ENCODE peak calls at places on chromosomes 7 and 10, in four cellular contexts. One of them, this sample, is unnamed.

GRCh38 chr10:73647211-73647874 is 6.1 kb upstream of the MYOZ1 start:
- DNase-seq in Peyer's patch: peak; percentile 63
- DNase-seq in psoas muscle: peak; percentile 67
- DNase-seq in iPS DF 6.9: peak; percentile 60
- DNase-seq in this sample: no peak

GRCh38 chr7:74633451-74633921 is 24.0 kb upstream of the GTF2I start:
- DNase-seq in Peyer's patch: peak; percentile 66
- DNase-seq in psoas muscle: no peak
- DNase-seq in iPS DF 6.9: no peak
- DNase-seq in this sample: no peak

GRCh38 chr10:36280396-36280795 is 638.3 kb upstream of the FZD8 start:
- DNase-seq in Peyer's patch: no peak
- DNase-seq in psoas muscle: no peak
- DNase-seq in iPS DF 6.9: no peak
- DNase-seq in this sample: no peak

GRCh38 chr10:97481071-97481470 is 17.2 kb downstream of the MMS19 start:
- DNase-seq in Peyer's patch: no peak
- DNase-seq in psoas muscle: no peak
- DNase-seq in iPS DF 6.9: no peak
- DNase-seq in this sample: no peak

GRCh38 chr7:137081694-137082093 is 213.2 kb downstream of the CHRM2 start:
- DNase-seq in Peyer's patch: no peak
- DNase-seq in psoas muscle: peak; percentile 49
- DNase-seq in iPS DF 6.9: no peak
- DNase-seq in this sample: no peak

GRCh38 chr10:119516381-119517234 is 25.9 kb downstream of the RGS10 start:
- DNase-seq in Peyer's patch: no peak
- DNase-seq in psoas muscle: no peak
- DNase-seq in iPS DF 6.9: no peak
- DNase-seq in this sample: peak; percentile 85

GRCh38 chr7:112437038-112437437 is 13.2 kb upstream of the IFRD1 start:
- DNase-seq in Peyer's patch: no peak
- DNase-seq in psoas muscle: no peak
- DNase-seq in iPS DF 6.9: no peak
- DNase-seq in this sample: no peak

GRCh38 chr7:44177570-44178131 is 11.6 kb downstream of the GCK start:
- DNase-seq in Peyer's patch: no peak
- DNase-seq in psoas muscle: no peak
- DNase-seq in iPS DF 6.9: no peak
- DNase-seq in this sample: no peak

GRCh38 chr10:36499696-36500095 is 625.7 kb upstream of the ANKRD30A start:
- DNase-seq in Peyer's patch: no peak
- DNase-seq in psoas muscle: no peak
- DNase-seq in iPS DF 6.9: no peak
- DNase-seq in this sample: no peak

GRCh38 chr7:94041529-94041928 is 37.4 kb upstream of the BET1 start:
- DNase-seq in Peyer's patch: no peak
- DNase-seq in psoas muscle: no peak
- DNase-seq in iPS DF 6.9: no peak
- DNase-seq in this sample: no peak

GRCh38 chr7:91266931-91267557 is 2.8 kb downstream of the FZD1 start:
- DNase-seq in Peyer's patch: no peak
- DNase-seq in psoas muscle: no peak
- DNase-seq in iPS DF 6.9: no peak
- DNase-seq in this sample: no peak

GRCh38 chr10:21406595-21407218 is 118.8 kb downstream of the SKIDA1 start:
- DNase-seq in Peyer's patch: no peak
- DNase-seq in psoas muscle: no peak
- DNase-seq in iPS DF 6.9: no peak
- DNase-seq in this sample: peak; percentile 20

GRCh38 chr7:44052771-44053365 is 8.4 kb downstream of the DBNL start:
- DNase-seq in Peyer's patch: no peak
- DNase-seq in psoas muscle: no peak
- DNase-seq in iPS DF 6.9: no peak
- DNase-seq in this sample: no peak

GRCh38 chr7:115293628-115294236 is 371.8 kb downstream of the MDFIC start:
- DNase-seq in Peyer's patch: no peak
- DNase-seq in psoas muscle: no peak
- DNase-seq in iPS DF 6.9: no peak
- DNase-seq in this sample: no peak

GRCh38 chr10:126673565-126673964 is 3.1 kb upstream of the C10orf90 start:
- DNase-seq in Peyer's patch: no peak
- DNase-seq in psoas muscle: no peak
- DNase-seq in iPS DF 6.9: no peak
- DNase-seq in this sample: no peak

GRCh38 chr10:78925800-78926319 is 142.9 kb upstream of the ZMIZ1 start:
- DNase-seq in Peyer's patch: no peak
- DNase-seq in psoas muscle: no peak
- DNase-seq in iPS DF 6.9: no peak
- DNase-seq in this sample: no peak

GRCh38 chr10:26052326-26052725 is 118.3 kb downstream of the MYO3A start:
- DNase-seq in Peyer's patch: no peak
- DNase-seq in psoas muscle: no peak
- DNase-seq in iPS DF 6.9: no peak
- DNase-seq in this sample: no peak

GRCh38 chr7:97149843-97150242 is 32.3 kb downstream of the SDHAF3 start:
- DNase-seq in Peyer's patch: no peak
- DNase-seq in psoas muscle: no peak
- DNase-seq in iPS DF 6.9: no peak
- DNase-seq in this sample: no peak

GRCh38 chr10:102504179-102504975 is 605 bp downstream of the SUFU start:
- DNase-seq in Peyer's patch: peak; percentile 66
- DNase-seq in psoas muscle: peak; percentile 35
- DNase-seq in iPS DF 6.9: peak; percentile 52
- DNase-seq in this sample: peak; percentile 38

GRCh38 chr7:88789480-88790064 is 6.0 kb downstream of the TEX47 start:
- DNase-seq in Peyer's patch: no peak
- DNase-seq in psoas muscle: no peak
- DNase-seq in iPS DF 6.9: no peak
- DNase-seq in this sample: peak; percentile 17

GRCh38 chr10:110648743-110649651 is 4.9 kb downstream of the RBM20 start:
- DNase-seq in Peyer's patch: no peak
- DNase-seq in psoas muscle: no peak
- DNase-seq in iPS DF 6.9: no peak
- DNase-seq in this sample: no peak

GRCh38 chr7:54546081-54546985 is 4.2 kb downstream of the VSTM2A start:
- DNase-seq in Peyer's patch: no peak
- DNase-seq in psoas muscle: no peak
- DNase-seq in iPS DF 6.9: no peak
- DNase-seq in this sample: no peak

DNA sequence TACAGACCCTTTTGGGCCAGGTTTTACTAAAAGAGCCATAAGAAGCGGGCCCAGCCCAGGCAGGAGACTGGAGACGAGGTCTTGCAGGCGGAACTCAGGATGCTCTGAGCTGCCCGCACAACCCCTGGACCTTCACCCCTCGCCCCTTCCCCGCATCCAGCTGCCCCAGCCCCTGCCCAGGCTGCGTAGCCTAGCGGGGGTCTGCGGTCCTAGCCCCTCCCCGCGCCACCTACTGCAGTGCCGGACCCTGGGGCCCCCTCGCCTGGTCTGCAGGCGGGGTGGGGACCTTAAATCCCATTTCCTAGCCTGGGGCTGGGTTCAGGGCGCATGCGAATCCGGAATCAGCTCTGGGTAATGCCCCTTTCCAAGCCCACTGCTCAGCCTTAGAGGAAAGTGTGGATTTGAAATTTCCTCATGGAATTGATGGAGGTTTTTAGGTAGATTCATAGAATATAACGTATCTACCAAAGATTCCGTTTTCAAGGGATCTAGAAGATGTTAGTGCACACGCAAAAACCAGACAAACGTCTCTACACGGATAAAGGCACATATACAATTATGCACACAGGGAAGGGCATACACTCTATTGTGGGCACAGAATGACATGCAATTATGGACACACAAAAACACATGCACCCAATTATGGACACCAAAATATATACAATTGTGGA is 568 bp upstream of the HOXA3 start:
- DNase-seq in Peyer's patch: no peak
- DNase-seq in psoas muscle: no peak
- DNase-seq in iPS DF 6.9: no peak
- DNase-seq in this sample: no peak
- H3K4me3 ChIP-seq in Peyer's patch: peak overlapping the region; percentile 46
- H3K4me3 ChIP-seq in psoas muscle: peak overlapping the region; percentile 75
- H3K4me3 ChIP-seq in iPS DF 6.9: no peak overlapping the region
- H3K4me3 ChIP-seq in this sample: no peak overlapping the region

GRCh38 chr7:158273138-158273651 is 314.4 kb downstream of the PTPRN2 start:
- DNase-seq in Peyer's patch: peak; percentile 39
- DNase-seq in psoas muscle: no peak
- DNase-seq in iPS DF 6.9: no peak
- DNase-seq in this sample: no peak

GRCh38 chr7:158270856-158271413 is 316.7 kb downstream of the PTPRN2 start:
- DNase-seq in Peyer's patch: peak; percentile 42
- DNase-seq in psoas muscle: no peak
- DNase-seq in iPS DF 6.9: no peak
- DNase-seq in this sample: no peak

GRCh38 chr7:158272509-158273137 is 315.0 kb downstream of the PTPRN2 start:
- DNase-seq in Peyer's patch: peak; percentile 30
- DNase-seq in psoas muscle: no peak
- DNase-seq in iPS DF 6.9: no peak
- DNase-seq in this sample: no peak

GRCh38 chr7:158271646-158272045 is 316.0 kb downstream of the PTPRN2 start:
- DNase-seq in Peyer's patch: peak; percentile 13
- DNase-seq in psoas muscle: no peak
- DNase-seq in iPS DF 6.9: no peak
- DNase-seq in this sample: no peak

DNA sequence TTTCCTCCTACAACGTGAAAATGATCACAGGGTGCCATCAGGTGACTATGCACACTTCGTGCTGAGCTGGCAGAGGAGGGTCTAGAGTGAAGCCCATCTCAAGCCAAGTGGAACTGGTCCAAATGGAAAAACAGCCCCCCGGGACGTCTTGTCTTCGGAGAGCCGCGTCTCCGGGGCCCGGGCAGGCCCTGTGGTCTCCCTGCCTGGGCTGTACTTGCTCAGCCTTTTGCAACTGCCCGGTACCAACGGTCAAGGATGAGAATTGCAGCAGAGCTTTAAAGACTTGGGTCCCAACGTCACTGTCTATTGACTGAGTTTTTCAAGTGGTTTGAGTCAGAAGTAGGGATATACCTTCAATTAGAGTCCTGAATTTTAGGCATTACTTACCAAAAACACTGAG is 315.5 kb downstream of the PTPRN2 start:
- DNase-seq in Peyer's patch: peak; percentile 38
- DNase-seq in psoas muscle: no peak
- DNase-seq in iPS DF 6.9: no peak
- DNase-seq in this sample: no peak
- H3K4me3 ChIP-seq in Peyer's patch: no peak overlapping the region
- H3K4me3 ChIP-seq in psoas muscle: no peak overlapping the region
- H3K4me3 ChIP-seq in iPS DF 6.9: no peak overlapping the region
- H3K4me3 ChIP-seq in this sample: no peak overlapping the region

GRCh38 chr10:16565604-16566003 is 43.9 kb upstream of the C1QL3 start:
- DNase-seq in Peyer's patch: no peak
- DNase-seq in psoas muscle: no peak
- DNase-seq in iPS DF 6.9: no peak
- DNase-seq in this sample: no peak
- H3K4me3 ChIP-seq in Peyer's patch: no peak overlapping the region
- H3K4me3 ChIP-seq in psoas muscle: no peak overlapping the region
- H3K4me3 ChIP-seq in iPS DF 6.9: no peak overlapping the region
- H3K4me3 ChIP-seq in this sample: no peak overlapping the region

DNA sequence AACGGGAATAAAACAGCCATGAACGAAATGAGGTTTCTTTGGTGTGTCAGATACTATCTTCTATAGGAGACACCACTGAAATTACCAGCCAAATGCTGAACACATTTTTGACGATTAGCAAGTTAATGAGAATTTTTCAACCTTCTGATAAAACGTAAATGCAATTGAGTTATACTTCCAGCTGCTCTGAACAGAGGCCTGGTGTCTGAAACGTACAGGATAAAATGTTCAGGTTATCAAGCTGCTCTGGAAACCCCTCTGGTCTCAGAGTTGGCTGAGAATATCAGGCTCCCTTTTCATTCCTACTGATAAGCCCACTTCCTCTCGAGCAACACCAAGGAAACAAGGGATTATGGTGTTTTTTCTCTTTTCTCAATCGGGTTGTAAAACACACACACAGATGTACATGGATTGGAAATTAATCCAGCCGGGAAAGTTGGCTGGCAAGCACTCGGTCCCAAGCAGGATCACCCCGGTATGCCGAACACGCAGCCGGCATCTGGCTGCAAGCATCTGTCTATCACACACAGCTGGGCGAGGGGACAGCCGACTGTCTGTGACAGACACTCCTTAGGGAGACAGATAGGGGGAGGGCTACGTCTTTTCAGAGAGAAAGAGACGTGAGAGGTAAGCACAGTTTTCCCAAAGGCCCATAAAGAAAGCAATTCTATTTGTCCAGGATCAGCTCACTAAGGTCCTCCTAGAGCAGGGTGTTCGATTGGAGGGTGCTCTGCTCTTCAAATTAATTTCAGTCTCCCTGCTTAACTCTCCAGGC is 171.8 kb downstream of the PRKAG2 start:
- DNase-seq in Peyer's patch: no peak
- DNase-seq in psoas muscle: no peak
- DNase-seq in iPS DF 6.9: no peak
- DNase-seq in this sample: no peak
- H3K4me3 ChIP-seq in Peyer's patch: no peak overlapping the region
- H3K4me3 ChIP-seq in psoas muscle: peak overlapping the region; percentile 35
- H3K4me3 ChIP-seq in iPS DF 6.9: no peak overlapping the region
- H3K4me3 ChIP-seq in this sample: no peak overlapping the region

DNA sequence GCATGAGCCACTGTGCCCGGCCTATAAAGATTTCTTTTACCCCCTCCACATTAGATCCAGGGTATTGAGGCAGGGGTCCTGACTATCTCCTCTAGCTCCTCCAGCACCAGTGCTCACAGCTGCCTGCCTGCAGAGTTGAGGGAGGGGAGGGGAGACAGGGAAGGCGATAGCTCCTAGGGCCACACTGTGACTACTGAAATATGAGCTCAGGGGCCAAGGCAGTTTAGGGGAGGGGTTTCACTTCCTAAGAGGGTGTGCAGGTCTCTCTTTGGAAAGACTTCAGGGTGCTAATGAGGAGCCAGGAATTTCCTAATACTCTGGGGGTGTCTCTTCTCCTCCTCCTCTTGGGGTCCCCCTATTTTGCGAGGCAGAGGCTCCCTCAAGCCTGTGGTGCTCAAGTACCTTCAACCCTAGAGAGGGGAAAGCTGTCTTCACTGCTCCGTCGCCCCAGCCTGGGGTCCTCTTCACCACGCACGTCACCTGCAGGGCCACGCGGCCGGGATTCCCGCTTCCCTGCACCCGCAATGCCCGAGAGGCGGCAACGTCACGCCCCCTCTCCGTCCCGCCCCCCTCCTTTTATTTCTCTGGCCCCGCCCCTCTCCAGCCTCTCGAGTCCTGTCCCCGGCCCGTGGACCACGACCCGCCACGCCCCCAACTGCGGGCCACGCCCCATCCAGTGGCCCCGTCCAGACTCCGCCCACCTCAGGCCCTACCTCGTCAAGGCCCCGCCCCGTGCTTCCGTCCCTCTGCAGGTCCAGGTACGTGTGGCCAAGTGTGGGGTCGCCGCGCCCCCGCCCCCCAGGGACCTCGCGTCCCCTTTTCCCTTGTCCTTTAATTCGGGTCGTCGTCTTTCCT is 69.5 kb upstream of the BAIAP2L1 start:
- DNase-seq in Peyer's patch: peak; percentile 93
- DNase-seq in psoas muscle: peak; percentile 18
- DNase-seq in iPS DF 6.9: peak; percentile 67
- DNase-seq in this sample: no peak
- H3K4me3 ChIP-seq in Peyer's patch: no peak overlapping the region
- H3K4me3 ChIP-seq in psoas muscle: no peak overlapping the region
- H3K4me3 ChIP-seq in iPS DF 6.9: peak overlapping the region; percentile 27
- H3K4me3 ChIP-seq in this sample: no peak overlapping the region

This sample was measured in Jurkat, Clone E6-1.